ENCODE peak calls at places on chromosomes 3 and 15, in four cellular contexts. Q is aorta, J is NCI-H1105, Y is MM.1S. D is an unnamed sample.

GRCh38 chr15:90099072-90099867 is 3.0 kb downstream of the IDH2 start:
- DNase-seq in Q (no peak), J (no peak), Y (peak), D (no peak)

GRCh38 chr3:58559586-58559985 is 17.6 kb downstream of the FAM107A start:
- DNase-seq in Q (no peak), J (no peak), Y (no peak), D (peak)

GRCh38 chr3:179100652-179101051 is 29.0 kb upstream of the ZMAT3 start:
- DNase-seq in Q (no peak), J (no peak), Y (no peak), D (no peak)

GRCh38 chr15:77001351-77001750 is 6.4 kb downstream of the PSTPIP1 start:
- DNase-seq in Q (peak), J (no peak), Y (no peak), D (peak)

GRCh38 chr3:189821251-189821650 is 190.1 kb downstream of the TP63 start:
- DNase-seq in Q (no peak), J (no peak), Y (no peak), D (no peak)

GRCh38 chr3:49602877-49603411 is 48.7 kb downstream of the BSN start:
- DNase-seq in Q (no peak), J (no peak), Y (no peak), D (no peak)

GRCh38 chr15:80437492-80437891 is 33.3 kb downstream of the ARNT2 start:
- DNase-seq in Q (no peak), J (no peak), Y (no peak), D (no peak)

GRCh38 chr3:47434849-47435248 is 40.9 kb downstream of the SCAP start:
- DNase-seq in Q (peak), J (no peak), Y (no peak), D (no peak)

GRCh38 chr15:93317772-93318171 is 228.8 kb upstream of the RGMA start:
- DNase-seq in Q (no peak), J (no peak), Y (no peak), D (no peak)

GRCh38 chr3:104206925-104207324 is 1159.8 kb upstream of the ALCAM start:
- DNase-seq in Q (no peak), J (no peak), Y (no peak), D (no peak)

GRCh38 chr3:10848261-10848660 is 32.2 kb downstream of the SLC6A11 start:
- DNase-seq in Q (no peak), J (no peak), Y (no peak), D (no peak)

GRCh38 chr3:149314807-149315578 is 18.4 kb downstream of the TM4SF18 start:
- DNase-seq in Q (no peak), J (no peak), Y (no peak), D (no peak)

GRCh38 chr3:105414841-105415240 is 48.1 kb downstream of the ALCAM start:
- DNase-seq in Q (no peak), J (no peak), Y (no peak), D (no peak)

GRCh38 chr15:63135804-63136203 is 14.1 kb downstream of the LACTB start:
- DNase-seq in Q (no peak), J (no peak), Y (no peak), D (no peak)

GRCh38 chr3:198062068-198062465 is 102.0 kb downstream of the LMLN start:
- DNase-seq in Q (no peak), J (no peak), Y (no peak), D (no peak)

GRCh38 chr3:126936110-126936509 is 46.8 kb upstream of the PLXNA1 start:
- DNase-seq in Q (peak), J (no peak), Y (no peak), D (no peak)

GRCh38 chr3:172009736-172010254 is 29.6 kb upstream of the FNDC3B start:
- DNase-seq in Q (no peak), J (no peak), Y (no peak), D (no peak)

GRCh38 chr15:64749999-64750657 is 25.3 kb downstream of the RBPMS2 start:
- DNase-seq in Q (no peak), J (no peak), Y (no peak), D (no peak)

GRCh38 chr3:183285828-183286457 is 32.9 kb downstream of the B3GNT5 start:
- DNase-seq in Q (peak), J (peak), Y (peak), D (no peak)

GRCh38 chr15:61816856-61817255 is 243.4 kb downstream of the VPS13C start:
- DNase-seq in Q (no peak), J (no peak), Y (no peak), D (no peak)

GRCh38 chr15:66879968-66880367 is 177.9 kb downstream of the SMAD6 start:
- DNase-seq in Q (no peak), J (no peak), Y (no peak), D (no peak)

GRCh38 chr15:69595009-69595825 is 142.6 kb downstream of the RPLP1 start:
- DNase-seq in Q (peak), J (peak), Y (no peak), D (no peak)

GRCh38 chr3:71444028-71444860 is 139.3 kb downstream of the FOXP1 start:
- DNase-seq in Q (peak), J (no peak), Y (peak), D (no peak)

GRCh38 chr3:58720526-58720925 is 54.0 kb upstream of the FAM3D start:
- DNase-seq in Q (no peak), J (no peak), Y (no peak), D (no peak)

GRCh38 chr15:38688096-38688495 is 123.5 kb upstream of the RASGRP1 start:
- DNase-seq in Q (no peak), J (no peak), Y (no peak), D (no peak)

GRCh38 chr3:50978991-50979667 is 304.4 kb downstream of the DOCK3 start:
- DNase-seq in Q (no peak), J (no peak), Y (no peak), D (no peak)

GRCh38 chr3:169579086-169579485 is 84.4 kb downstream of the MECOM start:
- DNase-seq in Q (no peak), J (no peak), Y (no peak), D (no peak)

GRCh38 chr15:52658955-52659354 is 20.2 kb downstream of the ATOSA start:
- DNase-seq in Q (no peak), J (no peak), Y (peak), D (no peak)

GRCh38 chr3:159417761-159418160 is 570.9 kb upstream of the IL12A start:
- DNase-seq in Q (no peak), J (no peak), Y (no peak), D (no peak)

D was measured in chondrocyte.